ENCODE peak calls at places on chromosomes 7 and 10, in nine cellular contexts. X is SJSA1; H is HL-60; W is AG10803; S is ELR; Z is EH; P is stimulated activated CD8-positive, alpha-beta memory T cell treated with anti-CD3 and anti-CD28 coated beads, Interleukin-15, amount 100 ng/mL, for 4 hours; O is ovary; G is cardiac septum. K is an unnamed sample.

GRCh38 chr7:36372156-36372555 is 17.5 kb upstream of the ANLN start:
- DNase-seq in X (peak), H (no peak), W (no peak), S (peak), Z (peak), P (no peak), O (no peak), G (no peak), K (peak)

GRCh38 chr10:72242675-72243074 is 26.6 kb upstream of the ASCC1 start:
- DNase-seq in X (peak), H (peak), W (peak), S (no peak), Z (peak), P (no peak), O (peak), G (peak), K (no peak)

GRCh38 chr10:62479523-62479922 is 105.4 kb downstream of the ZNF365 start:
- DNase-seq in X (no peak), H (no peak), W (no peak), S (no peak), Z (no peak), P (no peak), O (no peak), G (no peak), K (no peak)

GRCh38 chr10:52778511-52779392 is 6.2 kb upstream of the MBL2 start:
- DNase-seq in X (no peak), H (no peak), W (peak), S (peak), Z (peak), P (no peak), O (no peak), G (no peak), K (no peak)

GRCh38 chr10:72009430-72010081 is 45.4 kb downstream of the CHST3 start:
- DNase-seq in X (peak), H (no peak), W (peak), S (peak), Z (peak), P (no peak), O (peak), G (peak), K (peak)

GRCh38 chr7:134651991-134652390 is 5.3 kb downstream of the BPGM start:
- DNase-seq in X (no peak), H (no peak), W (peak), S (no peak), Z (no peak), P (no peak), O (no peak), G (no peak), K (no peak)

GRCh38 chr7:139502226-139502625 is 18.8 kb upstream of the KLRG2 start:
- DNase-seq in X (no peak), H (no peak), W (no peak), S (no peak), Z (no peak), P (no peak), O (no peak), G (no peak), K (no peak)

GRCh38 chr7:43491984-43492383 is 90.9 kb upstream of the STK17A start:
- DNase-seq in X (peak), H (no peak), W (peak), S (peak), Z (peak), P (no peak), O (no peak), G (no peak), K (no peak)

GRCh38 chr7:83648464-83649241 is at the start of gene SEMA3E:
- DNase-seq in X (no peak), H (no peak), W (peak), S (peak), Z (peak), P (no peak), O (no peak), G (no peak), K (peak)

GRCh38 chr10:44962870-44963738 is 3.5 kb downstream of the RASSF4 start:
- DNase-seq in X (no peak), H (peak), W (no peak), S (no peak), Z (no peak), P (no peak), O (no peak), G (no peak), K (no peak)

GRCh38 chr10:68619595-68619994 is 59.5 kb downstream of the TET1 start:
- DNase-seq in X (no peak), H (no peak), W (no peak), S (no peak), Z (no peak), P (no peak), O (no peak), G (no peak), K (no peak)

GRCh38 chr10:3237530-3237929 is 64.9 kb upstream of the PITRM1 start:
- DNase-seq in X (no peak), H (no peak), W (no peak), S (no peak), Z (no peak), P (no peak), O (no peak), G (no peak), K (no peak)

GRCh38 chr7:116528008-116528789 is 3.4 kb downstream of the CAV1 start:
- DNase-seq in X (peak), H (no peak), W (peak), S (peak), Z (peak), P (no peak), O (peak), G (peak), K (no peak)

GRCh38 chr7:131095346-131095745 is 232.3 kb upstream of the MKLN1 start:
- DNase-seq in X (peak), H (no peak), W (no peak), S (no peak), Z (peak), P (no peak), O (no peak), G (no peak), K (no peak)

GRCh38 chr10:84176836-84177474 is 3.4 kb downstream of the GPR15LG start:
- DNase-seq in X (no peak), H (no peak), W (no peak), S (no peak), Z (no peak), P (no peak), O (no peak), G (peak), K (no peak)

GRCh38 chr7:27160147-27160545 is 3.7 kb upstream of the HOXA7 start:
- DNase-seq in X (no peak), H (no peak), W (no peak), S (no peak), Z (no peak), P (no peak), O (peak), G (peak), K (no peak)

GRCh38 chr7:106317971-106318370 is 33.2 kb upstream of the NAMPT start:
- DNase-seq in X (no peak), H (no peak), W (peak), S (no peak), Z (peak), P (no peak), O (no peak), G (no peak), K (no peak)

GRCh38 chr10:132109341-132110072 is 43.8 kb downstream of the JAKMIP3 start:
- DNase-seq in X (no peak), H (no peak), W (peak), S (no peak), Z (no peak), P (no peak), O (peak), G (peak), K (no peak)

GRCh38 chr7:97117035-97117371 is 495 bp upstream of the SDHAF3 start:
- DNase-seq in X (no peak), H (no peak), W (no peak), S (no peak), Z (no peak), P (no peak), O (peak), G (no peak), K (no peak)

GRCh38 chr10:86614853-86615252 is 39.5 kb upstream of the OPN4 start:
- DNase-seq in X (no peak), H (no peak), W (no peak), S (no peak), Z (no peak), P (no peak), O (no peak), G (no peak), K (no peak)

GRCh38 chr7:4965295-4966022 is 6.5 kb upstream of the MMD2 start:
- DNase-seq in X (no peak), H (no peak), W (no peak), S (no peak), Z (no peak), P (no peak), O (no peak), G (peak), K (no peak)

GRCh38 chr7:84271550-84271949 is 77.0 kb upstream of the SEMA3A start:
- DNase-seq in X (no peak), H (peak), W (peak), S (no peak), Z (no peak), P (no peak), O (no peak), G (no peak), K (no peak)

GRCh38 chr10:79412516-79412915 is 32.9 kb downstream of the ZCCHC24 start:
- DNase-seq in X (no peak), H (no peak), W (no peak), S (no peak), Z (no peak), P (no peak), O (no peak), G (no peak), K (no peak)

GRCh38 chr10:118465300-118465874 is 123.3 kb upstream of the FAM204A start:
- DNase-seq in X (no peak), H (no peak), W (no peak), S (no peak), Z (no peak), P (no peak), O (no peak), G (no peak), K (no peak)

GRCh38 chr10:21184216-21184615 is 287.1 kb upstream of the NEBL start:
- DNase-seq in X (no peak), H (no peak), W (no peak), S (peak), Z (peak), P (no peak), O (no peak), G (no peak), K (no peak)

GRCh38 chr7:45089314-45089891 is 634 bp upstream of the NACAD start:
- DNase-seq in X (peak), H (no peak), W (peak), S (peak), Z (peak), P (no peak), O (peak), G (peak), K (peak)

GRCh38 chr10:104028146-104028545 is 57.5 kb downstream of the COL17A1 start:
- DNase-seq in X (no peak), H (peak), W (peak), S (peak), Z (peak), P (peak), O (no peak), G (no peak), K (no peak)

GRCh38 chr10:100182908-100183307 is 2.9 kb downstream of the ERLIN1 start:
- DNase-seq in X (no peak), H (no peak), W (no peak), S (no peak), Z (no peak), P (no peak), O (no peak), G (no peak), K (no peak)

GRCh38 chr7:29988391-29989256 is 977 bp downstream of the SCRN1 start:
- DNase-seq in X (peak), H (peak), W (peak), S (peak), Z (peak), P (no peak), O (peak), G (peak), K (peak)

GRCh38 chr10:43843331-43844101 is 194.8 kb upstream of the ZNF32 start:
- DNase-seq in X (peak), H (no peak), W (peak), S (peak), Z (peak), P (no peak), O (no peak), G (peak), K (peak)

GRCh38 chr10:16646474-16647059 is 124.9 kb upstream of the C1QL3 start:
- DNase-seq in X (no peak), H (peak), W (peak), S (no peak), Z (no peak), P (no peak), O (no peak), G (no peak), K (no peak)

GRCh38 chr7:120521761-120522737 is 249.1 kb downstream of the KCND2 start:
- DNase-seq in X (no peak), H (no peak), W (no peak), S (peak), Z (no peak), P (no peak), O (no peak), G (no peak), K (no peak)

GRCh38 chr10:76336213-76336963 is 905.0 kb downstream of the LRMDA start:
- DNase-seq in X (no peak), H (no peak), W (no peak), S (no peak), Z (peak), P (no peak), O (no peak), G (no peak), K (no peak)

GRCh38 chr10:131726460-131726861 is 174.3 kb upstream of the PPP2R2D start:
- DNase-seq in X (no peak), H (no peak), W (no peak), S (no peak), Z (no peak), P (no peak), O (peak), G (peak), K (no peak)

GRCh38 chr10:70162892-70163201 is 7.5 kb downstream of the SAR1A start:
- DNase-seq in X (no peak), H (peak), W (no peak), S (peak), Z (no peak), P (no peak), O (no peak), G (no peak), K (no peak)

GRCh38 chr7:1458676-1459511 is at the start of gene MICALL2:
- DNase-seq in X (peak), H (peak), W (peak), S (peak), Z (peak), P (no peak), O (peak), G (peak), K (peak)